ENCODE peak calls at places on chromosomes 11 and 22, in ten cellular contexts. G is colonic mucosa, P is AG04450, M is RWPE1, B is esophagus muscularis mucosa, S is uterus, I is ovary, A is right atrium auricular region, N is H9, K is transverse colon. J is an unnamed sample.

GRCh38 chr22:24801906-24802504 is 4.0 kb upstream of the SGSM1 start:
- DNase-seq in G (no peak), P (no peak), M (no peak), B (no peak), S (no peak), I (no peak), A (no peak), N (no peak), K (no peak), J (no peak)

GRCh38 chr11:30328676-30329075 is 5.8 kb downstream of the ARL14EP start:
- DNase-seq in G (no peak), P (no peak), M (no peak), B (no peak), S (no peak), I (no peak), A (no peak), N (no peak), K (no peak), J (no peak)

GRCh38 chr11:68890490-68891231 is 13.0 kb downstream of the MRPL21 start:
- DNase-seq in G (peak), P (no peak), M (no peak), B (peak), S (peak), I (no peak), A (peak), N (no peak), K (peak), J (no peak)

GRCh38 chr22:35434061-35434750 is 34.3 kb downstream of the MCM5 start:
- DNase-seq in G (no peak), P (no peak), M (no peak), B (no peak), S (no peak), I (no peak), A (no peak), N (no peak), K (no peak), J (no peak)

GRCh38 chr11:72814831-72815618 is 814 bp downstream of the ATG16L2 start:
- DNase-seq in G (peak), P (no peak), M (no peak), B (no peak), S (no peak), I (no peak), A (no peak), N (peak), K (peak), J (peak)

GRCh38 chr11:95111923-95112540 is 22.4 kb downstream of the ENDOD1 start:
- DNase-seq in G (no peak), P (no peak), M (no peak), B (no peak), S (no peak), I (no peak), A (no peak), N (no peak), K (no peak), J (no peak)

GRCh38 chr11:101129203-101129943 is at the start of gene PGR:
- DNase-seq in G (peak), P (no peak), M (peak), B (no peak), S (peak), I (peak), A (peak), N (peak), K (peak), J (no peak)

GRCh38 chr11:131195801-131196517 is 174.5 kb upstream of the NTM start:
- DNase-seq in G (peak), P (peak), M (peak), B (no peak), S (peak), I (peak), A (no peak), N (no peak), K (peak), J (no peak)

GRCh38 chr11:14258177-14258935 is 100.6 kb downstream of the RRAS2 start:
- DNase-seq in G (peak), P (no peak), M (peak), B (no peak), S (no peak), I (no peak), A (no peak), N (no peak), K (peak), J (no peak)

GRCh38 chr11:88301478-88302140 is 35.9 kb downstream of the CTSC start:
- DNase-seq in G (no peak), P (no peak), M (no peak), B (no peak), S (no peak), I (no peak), A (no peak), N (no peak), K (no peak), J (no peak)

GRCh38 chr11:85406316-85406715 is 220.8 kb downstream of the DLG2 start:
- DNase-seq in G (no peak), P (no peak), M (no peak), B (no peak), S (no peak), I (no peak), A (no peak), N (no peak), K (no peak), J (no peak)

GRCh38 chr11:108398439-108398838 is 68.9 kb downstream of the C11orf65 start:
- DNase-seq in G (no peak), P (no peak), M (no peak), B (no peak), S (no peak), I (no peak), A (no peak), N (no peak), K (no peak), J (no peak)

GRCh38 chr11:57530215-57530595 is 349 bp downstream of the TIMM10 start:
- DNase-seq in G (peak), P (no peak), M (no peak), B (no peak), S (no peak), I (peak), A (no peak), N (no peak), K (peak), J (no peak)

GRCh38 chr22:37229805-37230672 is 14.0 kb downstream of the RAC2 start:
- DNase-seq in G (peak), P (no peak), M (no peak), B (no peak), S (no peak), I (no peak), A (no peak), N (no peak), K (peak), J (no peak)

GRCh38 chr11:105401269-105401809 is 208.5 kb upstream of the GRIA4 start:
- DNase-seq in G (no peak), P (no peak), M (no peak), B (no peak), S (no peak), I (no peak), A (no peak), N (no peak), K (no peak), J (no peak)

GRCh38 chr11:92929168-92930053 is 40.0 kb upstream of the MTNR1B start:
- DNase-seq in G (no peak), P (no peak), M (no peak), B (no peak), S (no peak), I (no peak), A (no peak), N (no peak), K (no peak), J (no peak)

GRCh38 chr22:36213596-36213995 is 12.0 kb upstream of the APOL4 start:
- DNase-seq in G (no peak), P (no peak), M (no peak), B (no peak), S (no peak), I (no peak), A (no peak), N (no peak), K (no peak), J (no peak)

GRCh38 chr22:28208036-28208435 is 289.0 kb upstream of the PITPNB start:
- DNase-seq in G (no peak), P (no peak), M (peak), B (no peak), S (no peak), I (no peak), A (no peak), N (no peak), K (no peak), J (no peak)

GRCh38 chr11:122186439-122187080 is 70.5 kb upstream of the BLID start:
- DNase-seq in G (no peak), P (peak), M (peak), B (no peak), S (peak), I (no peak), A (no peak), N (no peak), K (no peak), J (no peak)

GRCh38 chr11:90134420-90135003 is at the start of gene NAALAD2:
- DNase-seq in G (peak), P (no peak), M (no peak), B (no peak), S (peak), I (peak), A (peak), N (peak), K (peak), J (no peak)

GRCh38 chr11:47161134-47161854 is 15.4 kb downstream of the ARFGAP2 start:
- DNase-seq in G (peak), P (no peak), M (peak), B (no peak), S (peak), I (peak), A (peak), N (peak), K (peak), J (no peak)

GRCh38 chr11:32385998-32386397 is 49.3 kb downstream of the WT1 start:
- DNase-seq in G (peak), P (no peak), M (peak), B (no peak), S (peak), I (no peak), A (no peak), N (peak), K (peak), J (no peak)

GRCh38 chr11:1854949-1855885 is 2.3 kb downstream of the LSP1 start:
- DNase-seq in G (no peak), P (no peak), M (no peak), B (no peak), S (no peak), I (no peak), A (no peak), N (no peak), K (no peak), J (no peak)

GRCh38 chr11:13440100-13440855 is 22.7 kb downstream of the BTBD10 start:
- DNase-seq in G (peak), P (peak), M (peak), B (no peak), S (peak), I (no peak), A (no peak), N (no peak), K (peak), J (no peak)

GRCh38 chr11:126601550-126602215 is 246.2 kb downstream of the ST3GAL4 start:
- DNase-seq in G (no peak), P (no peak), M (no peak), B (no peak), S (no peak), I (no peak), A (no peak), N (no peak), K (no peak), J (no peak)

GRCh38 chr11:2940166-2940929 is 11.1 kb upstream of the PHLDA2 start:
- DNase-seq in G (peak), P (no peak), M (peak), B (no peak), S (no peak), I (no peak), A (peak), N (peak), K (peak), J (no peak)

GRCh38 chr11:2943711-2944118 is 14.5 kb upstream of the PHLDA2 start:
- DNase-seq in G (peak), P (no peak), M (no peak), B (no peak), S (no peak), I (no peak), A (no peak), N (no peak), K (peak), J (no peak)

GRCh38 chr11:2942872-2943710 is 13.9 kb upstream of the PHLDA2 start:
- DNase-seq in G (no peak), P (no peak), M (no peak), B (no peak), S (no peak), I (no peak), A (no peak), N (no peak), K (no peak), J (no peak)

GRCh38 chr11:2942447-2942846 is 13.2 kb upstream of the PHLDA2 start:
- DNase-seq in G (no peak), P (no peak), M (no peak), B (no peak), S (no peak), I (no peak), A (no peak), N (no peak), K (no peak), J (no peak)

DNA sequence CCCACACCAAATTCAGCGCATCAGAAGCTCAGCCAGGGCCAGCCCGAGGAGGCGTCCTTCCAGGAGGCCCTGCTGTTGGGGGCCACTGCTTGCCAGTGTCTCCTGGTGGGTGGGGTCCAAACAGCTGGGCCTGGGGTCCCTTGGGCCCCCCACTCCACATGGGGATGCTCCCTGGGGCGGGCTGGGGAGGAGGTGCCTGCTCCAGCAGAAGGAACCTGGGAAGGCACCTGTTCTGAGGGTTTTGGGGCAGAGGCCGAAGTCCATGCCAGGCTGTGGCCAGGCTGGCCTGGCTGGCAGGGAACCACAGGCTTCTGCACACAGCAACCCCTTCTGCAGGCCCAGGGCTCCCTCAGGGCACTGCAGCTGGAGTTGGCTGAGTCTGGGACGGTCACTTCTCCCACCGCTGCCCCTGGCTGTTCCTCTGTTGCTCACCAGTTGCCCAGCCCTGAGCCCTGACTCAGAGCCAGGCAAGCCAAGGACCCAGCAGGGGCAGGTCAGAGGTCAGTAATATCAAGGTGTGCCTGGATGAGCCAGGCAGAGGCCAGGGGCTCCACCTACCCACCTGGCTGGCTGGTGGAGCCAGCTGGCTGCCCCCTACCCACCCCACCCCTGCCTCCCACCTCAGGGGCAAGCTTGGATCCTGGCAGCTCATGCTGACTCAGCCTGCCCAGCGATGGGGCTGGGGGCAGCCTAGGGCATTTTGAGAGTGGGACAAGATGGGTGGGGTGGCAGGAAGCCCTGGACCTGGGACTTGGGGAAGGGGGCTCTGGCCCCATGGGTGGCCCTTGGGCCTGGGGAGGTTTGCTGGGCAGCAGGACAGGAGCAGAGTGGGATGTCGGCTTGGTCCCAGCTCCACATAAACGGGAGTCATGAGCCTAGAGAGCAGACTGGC is 12.0 kb upstream of the PHLDA2 start:
- DNase-seq in G (peak), P (no peak), M (no peak), B (no peak), S (no peak), I (no peak), A (no peak), N (no peak), K (peak), J (no peak)
- H3K27ac ChIP-seq in G (peak), P (no peak), M (peak), B (peak), S (no peak), I (no peak), A (no peak), N (no peak), K (peak), J (no peak)

GRCh38 chr11:128294001-128294684 is 293.2 kb downstream of the ETS1 start:
- DNase-seq in G (no peak), P (no peak), M (no peak), B (no peak), S (no peak), I (no peak), A (no peak), N (no peak), K (no peak), J (no peak)
- TF ChIP-seq CTCF in G (no peak), P (no peak), M (no peak), B (no peak), S (no peak), I (no peak), A (no peak), N (no peak), K (no peak), J (no peak)

GRCh38 chr11:27870985-27871485 is 170.8 kb upstream of the BDNF start:
- DNase-seq in G (no peak), P (no peak), M (no peak), B (no peak), S (no peak), I (no peak), A (no peak), N (no peak), K (peak), J (no peak)
- H3K27ac ChIP-seq in G (no peak), P (no peak), M (no peak), B (no peak), S (no peak), I (no peak), A (no peak), N (no peak), K (no peak), J (no peak)

DNA sequence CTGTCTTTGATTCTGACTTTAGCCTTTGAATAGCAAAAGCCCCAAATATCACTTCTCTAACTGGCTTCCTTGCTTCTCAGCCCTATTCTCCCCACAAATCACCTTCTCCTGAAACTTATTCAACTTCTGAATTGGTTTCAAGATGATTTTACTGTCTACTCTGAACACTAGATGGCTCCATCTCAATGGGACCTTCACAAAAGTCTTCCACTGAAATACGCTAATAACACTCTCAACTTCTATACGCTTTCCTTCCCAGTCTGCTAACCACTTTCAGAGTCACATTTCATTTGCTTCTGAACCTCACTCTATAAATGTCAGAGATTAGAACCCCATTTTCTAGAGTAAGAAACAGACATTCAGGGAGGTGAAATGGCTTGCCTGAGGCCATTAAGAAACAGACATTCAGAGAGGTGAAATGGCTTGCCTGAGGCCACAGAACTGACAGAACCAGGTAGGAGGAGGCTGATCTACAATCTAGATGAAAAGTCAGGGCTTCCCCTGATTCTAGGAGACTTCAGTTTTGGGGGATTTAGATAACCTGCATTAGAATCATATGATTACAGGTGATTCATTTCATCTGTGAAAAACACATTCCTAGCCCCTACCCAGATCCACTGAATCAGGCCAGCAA is 20.6 kb downstream of the MORC2 start:
- DNase-seq in G (no peak), P (peak), M (peak), B (peak), S (no peak), I (no peak), A (no peak), N (no peak), K (no peak), J (no peak)
- TF ChIP-seq CTCF in G (peak), P (peak), M (peak), B (peak), S (peak), I (peak), A (peak), N (peak), K (peak), J (no peak)

GRCh38 chr11:86484164-86484794 is 109.6 kb downstream of the CCDC81 start:
- DNase-seq in G (no peak), P (peak), M (peak), B (no peak), S (peak), I (peak), A (peak), N (no peak), K (no peak), J (no peak)
- H3K27ac ChIP-seq in G (no peak), P (peak), M (peak), B (peak), S (peak), I (no peak), A (peak), N (no peak), K (no peak), J (peak)

DNA sequence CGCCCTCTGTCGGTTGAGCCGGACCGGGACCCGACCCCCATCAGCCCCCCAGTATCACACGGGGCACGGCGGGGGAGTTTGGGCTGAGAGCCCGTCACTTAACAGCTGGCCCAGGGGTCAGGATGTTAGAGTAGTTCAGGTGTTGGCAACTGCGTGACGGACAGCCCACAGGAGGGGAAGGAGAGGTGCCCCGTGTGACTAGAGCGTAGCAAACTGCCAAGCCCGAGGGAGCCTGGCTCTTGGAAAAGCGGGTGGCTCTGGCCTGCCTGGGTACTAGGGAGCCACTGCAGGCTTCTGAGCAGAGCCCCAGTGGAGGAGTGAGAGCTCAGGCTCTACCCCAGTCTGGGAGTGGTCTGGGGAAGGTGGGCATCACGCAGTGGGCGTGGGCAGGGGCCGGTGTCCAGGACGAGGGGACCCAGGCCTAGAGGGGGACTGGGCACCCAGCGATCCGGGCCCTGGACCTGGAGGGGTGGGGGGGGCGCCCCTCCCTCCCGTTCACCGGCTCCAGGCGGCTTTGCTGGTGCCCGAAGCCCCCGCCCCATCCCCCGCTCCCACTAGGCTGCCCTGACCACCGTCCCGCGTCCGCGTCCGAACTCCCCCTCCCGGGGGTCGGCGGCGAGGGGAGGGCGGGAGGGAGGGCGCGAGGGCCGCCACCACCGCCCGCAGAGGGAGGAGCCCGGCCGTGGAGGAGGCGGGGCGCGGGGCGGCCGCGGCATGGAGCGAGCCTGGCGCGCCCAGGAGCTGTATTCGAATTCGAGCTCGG is 24.4 kb downstream of the SHANK3 start:
- DNase-seq in G (no peak), P (no peak), M (peak), B (no peak), S (no peak), I (peak), A (no peak), N (peak), K (no peak), J (no peak)
- TF ChIP-seq CTCF in G (no peak), P (peak), M (peak), B (peak), S (no peak), I (no peak), A (peak), N (peak), K (peak), J (peak)

GRCh38 chr11:134290646-134291045 is 14.5 kb downstream of the GLB1L3 start:
- DNase-seq in G (no peak), P (no peak), M (no peak), B (no peak), S (no peak), I (no peak), A (peak), N (no peak), K (no peak), J (peak)
- H3K27ac ChIP-seq in G (no peak), P (no peak), M (no peak), B (no peak), S (no peak), I (no peak), A (no peak), N (no peak), K (no peak), J (no peak)

DNA sequence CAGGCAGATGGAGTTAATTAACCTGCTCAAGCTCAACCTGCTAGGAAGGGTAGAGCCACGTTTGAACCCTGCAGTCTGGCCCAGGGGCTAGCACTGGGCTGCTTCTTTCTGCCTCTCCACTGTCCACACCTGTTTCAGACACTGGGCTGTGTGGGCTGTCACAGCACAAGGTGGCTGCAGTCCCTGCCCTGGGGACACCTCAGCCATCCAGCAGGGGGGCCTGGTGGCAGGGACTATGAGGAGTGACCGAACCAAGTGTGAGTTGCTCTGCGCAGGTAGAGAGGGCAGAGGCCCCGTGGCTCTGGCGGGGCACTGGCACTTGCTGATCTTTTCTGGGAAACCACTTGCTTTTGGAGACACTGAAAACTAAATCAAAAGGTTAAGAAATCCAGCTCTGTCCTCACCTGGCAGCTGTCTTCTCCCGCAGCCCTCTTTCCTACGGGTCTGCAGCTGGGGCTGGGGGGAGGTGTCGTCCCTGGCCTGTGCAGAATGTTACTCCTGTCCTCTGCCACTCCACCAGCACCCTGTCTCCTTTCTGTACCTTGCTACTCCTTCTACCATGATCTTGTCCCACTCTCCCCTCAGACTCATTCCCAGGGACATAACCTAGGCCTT is 5.8 kb downstream of the BAD start:
- DNase-seq in G (no peak), P (no peak), M (no peak), B (no peak), S (no peak), I (peak), A (no peak), N (no peak), K (no peak), J (no peak)
- TF ChIP-seq CTCF in G (no peak), P (no peak), M (no peak), B (no peak), S (no peak), I (no peak), A (no peak), N (no peak), K (no peak), J (no peak)

J was measured in vagina.